ENCODE peak calls at places on chromosomes 2 and 18, in five cellular contexts. T is endothelial cell of umbilical vein, E is HepG2, M is transverse colon, F is body of pancreas. V is an unnamed sample. For H3K4me1, the result is how much of the 10 kb centered on the place peaks cover.

GRCh38 chr2:160324161-160324768 is 124.2 kb upstream of the ITGB6 start:
- DNase-seq in M (peak), T (peak), E (peak), F (peak), V (peak)

GRCh38 chr2:143830476-143830875 is 689.4 kb downstream of the ZEB2 start:
- DNase-seq in E (no peak), F (no peak), T (no peak), M (no peak), V (no peak)

GRCh38 chr2:207045531-207045930 is 106.2 kb downstream of the CPO start:
- DNase-seq in T (no peak), M (no peak), F (no peak), E (no peak), V (no peak)

GRCh38 chr2:71410716-71411115 is 42.6 kb upstream of the DYSF start:
- DNase-seq in F (no peak), M (no peak), E (no peak), T (peak), V (no peak)

GRCh38 chr2:233084488-233084887 is 24.3 kb downstream of the INPP5D start:
- DNase-seq in M (peak), T (peak), E (no peak), F (peak), V (peak)

GRCh38 chr2:9124231-9124651 is 82.4 kb upstream of the ASAP2 start:
- DNase-seq in M (no peak), T (peak), E (no peak), F (no peak), V (no peak)

GRCh38 chr2:216829533-216829932 is 30.3 kb downstream of the TNP1 start:
- DNase-seq in M (peak), F (peak), E (no peak), T (no peak), V (peak)

GRCh38 chr2:85133751-85134254 is 611 bp downstream of the TCF7L1 start:
- DNase-seq in M (peak), T (peak), F (peak), E (no peak), V (peak)

GRCh38 chr2:176285321-176285720 is 16.1 kb downstream of the MTX2 start:
- DNase-seq in F (no peak), M (no peak), E (no peak), T (no peak), V (no peak)

DNA sequence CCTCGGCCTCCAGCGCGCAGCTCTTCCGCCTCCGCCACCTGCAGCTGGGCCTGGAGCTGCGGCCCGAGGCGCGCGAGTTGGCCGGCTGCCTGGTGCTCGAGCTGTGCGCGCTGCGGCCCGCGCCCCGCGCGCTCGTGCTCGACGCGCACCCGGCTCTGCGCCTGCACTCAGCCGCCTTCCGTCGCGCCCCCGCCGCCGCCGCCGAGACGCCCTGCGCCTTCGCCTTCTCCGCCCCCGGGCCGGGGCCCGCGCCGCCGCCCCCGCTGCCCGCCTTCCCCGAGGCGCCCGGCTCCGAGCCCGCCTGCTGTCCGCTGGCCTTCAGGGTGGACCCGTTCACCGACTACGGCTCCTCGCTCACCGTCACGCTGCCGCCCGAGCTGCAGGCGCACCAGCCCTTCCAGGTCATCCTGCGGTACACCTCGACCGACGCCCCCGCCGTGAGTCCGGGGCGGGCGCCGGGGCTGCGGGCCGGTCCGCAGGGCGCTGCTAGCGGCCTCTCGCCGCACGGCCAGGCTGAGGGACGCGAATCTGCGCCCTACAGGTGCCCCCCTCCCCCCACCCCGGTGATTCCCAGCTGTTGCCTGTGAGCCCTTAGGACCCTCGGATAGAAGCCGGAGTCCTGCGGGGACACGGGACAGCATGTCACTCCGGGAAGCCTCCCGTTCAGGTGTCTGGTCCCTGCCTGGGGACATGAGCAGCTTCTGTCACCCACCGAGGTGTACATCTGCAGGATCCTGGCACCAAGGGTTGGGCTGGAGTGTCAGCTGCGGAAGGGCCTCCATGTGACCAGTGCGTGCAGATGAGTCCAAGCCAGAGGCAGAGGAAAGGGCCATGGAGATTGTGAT is 616 bp downstream of the RNPEPL1 start:
- DNase-seq in T (peak), F (peak), M (peak), E (no peak), V (peak)
- H3K4me1 ChIP-seq in T (under half), F (half or more), M (half or more), E (under half), V (under half)

GRCh38 chr2:131566371-131566770 is 38.7 kb downstream of the CCDC74A start:
- DNase-seq in E (no peak), T (no peak), F (no peak), M (no peak), V (no peak)
- H3K4me1 ChIP-seq in E (under half), T (under half), F (under half), M (under half), V (under half)

GRCh38 chr2:219514836-219515235 is 554 bp downstream of the ASIC4 start:
- DNase-seq in T (no peak), F (no peak), E (no peak), M (no peak), V (no peak)
- H3K4me1 ChIP-seq in T (under half), F (under half), E (under half), M (under half), V (under half)

DNA sequence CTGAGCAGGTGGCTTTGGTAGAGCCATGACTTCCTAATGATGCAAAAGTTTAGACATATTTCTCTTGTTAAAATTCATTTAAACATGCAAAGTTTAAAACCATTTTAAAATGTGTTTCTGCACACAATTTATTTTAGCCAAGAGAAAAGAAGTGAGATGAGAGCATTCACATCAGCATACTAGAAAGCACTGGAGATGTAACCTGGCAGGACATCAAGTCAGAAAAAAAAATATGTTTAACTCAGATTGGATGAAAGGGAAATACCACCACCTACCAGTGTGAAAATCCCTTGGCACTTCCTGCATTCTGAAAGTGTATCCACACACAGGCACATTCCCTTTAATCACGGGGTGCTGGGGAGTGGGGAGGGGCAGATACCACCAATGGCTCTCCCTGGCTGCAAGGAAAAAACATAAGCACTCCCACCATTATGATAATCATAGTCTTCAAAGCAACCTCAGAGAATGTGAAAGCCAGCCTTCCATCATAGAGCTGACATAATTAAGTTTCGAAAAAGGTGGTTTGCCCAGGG is 25.0 kb downstream of the DNER start:
- DNase-seq in M (no peak), F (no peak), T (no peak), E (no peak), V (no peak)
- H3K4me1 ChIP-seq in M (under half), F (under half), T (under half), E (under half), V (under half)

DNA sequence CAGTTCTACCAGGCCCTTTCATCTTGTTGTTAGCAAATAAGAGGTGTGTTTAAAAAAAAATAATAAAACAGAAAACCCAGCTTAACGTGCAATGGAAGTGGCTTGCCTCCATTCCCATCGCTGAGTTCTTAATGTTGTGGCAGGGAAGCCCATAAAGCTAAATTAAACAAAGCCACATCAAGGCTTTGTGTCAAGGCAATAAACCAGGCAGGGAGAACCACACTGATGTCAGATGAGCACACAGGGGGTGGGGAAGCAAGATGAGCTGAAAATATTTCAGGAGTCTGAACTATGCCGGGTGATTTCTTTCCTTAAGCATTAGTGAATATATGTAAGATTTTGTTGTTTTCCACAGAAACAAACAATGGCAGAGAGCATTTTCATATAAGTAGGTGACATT is 73.5 kb downstream of the PHLPP1 start:
- DNase-seq in E (no peak), T (no peak), F (no peak), M (peak), V (no peak)
- H3K4me1 ChIP-seq in E (half or more), T (under half), F (under half), M (under half), V (under half)

GRCh38 chr2:217908544-217908943 is 94.3 kb downstream of the TNS1 start:
- DNase-seq in T (no peak), E (no peak), F (no peak), M (no peak), V (no peak)
- H3K4me1 ChIP-seq in T (under half), E (half or more), F (half or more), M (half or more), V (half or more)

GRCh38 chr18:27713037-27713726 is 463.7 kb downstream of the CDH2 start:
- DNase-seq in T (no peak), E (no peak), M (no peak), F (no peak), V (no peak)

GRCh38 chr18:27712066-27712465 is 464.9 kb downstream of the CDH2 start:
- DNase-seq in F (no peak), T (no peak), M (no peak), E (no peak), V (no peak)

GRCh38 chr18:27713727-27714080 is 463.2 kb downstream of the CDH2 start:
- DNase-seq in E (no peak), F (no peak), M (no peak), T (no peak), V (no peak)

GRCh38 chr18:27707201-27707600 is 469.7 kb downstream of the CDH2 start:
- DNase-seq in F (no peak), E (no peak), T (no peak), M (no peak), V (no peak)

GRCh38 chr18:27709344-27709743 is 467.6 kb downstream of the CDH2 start:
- DNase-seq in T (no peak), M (no peak), E (no peak), F (no peak), V (no peak)
- H3K4me1 ChIP-seq in T (under half), M (under half), E (under half), F (under half), V (under half)

DNA sequence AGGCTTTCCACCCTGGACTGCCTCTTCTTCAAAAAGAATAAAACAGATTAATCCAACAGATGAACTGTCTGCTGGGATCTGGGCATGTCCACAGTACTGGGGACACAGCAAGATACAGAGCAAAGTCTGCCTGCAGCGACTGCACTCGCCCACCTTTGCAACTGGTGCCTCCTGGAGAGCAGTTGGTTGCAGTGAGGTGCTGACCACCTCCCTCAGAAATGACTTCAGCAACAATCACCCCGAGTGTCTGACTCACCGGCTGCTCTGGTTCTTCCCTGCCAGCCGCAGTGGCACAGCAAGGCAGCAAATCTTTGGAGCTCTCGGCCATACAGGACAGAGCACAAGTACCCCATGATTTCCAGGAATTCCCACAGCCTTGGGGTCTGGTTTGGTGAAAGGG is 179.7 kb downstream of the ANAPC1 start:
- DNase-seq in T (no peak), M (no peak), E (peak), F (no peak), V (no peak)
- H3K4me1 ChIP-seq in T (under half), M (under half), E (half or more), F (under half), V (half or more)